ENCODE peak calls at places on chromosomes 1 and 21, in four cellular contexts. F is K562, D is GM12878, Y is HepG2. W is an unnamed sample.

GRCh38 chr1:41939194-41939593 is 20.5 kb upstream of the HIVEP3 start:
- DNase-seq in F (no peak), D (no peak), Y (no peak), W (peak)

GRCh38 chr1:168065511-168065910 is 71.2 kb downstream of the GPR161 start:
- DNase-seq in F (no peak), D (no peak), Y (no peak), W (no peak)

GRCh38 chr1:151461694-151462093 is 2.4 kb upstream of the POGZ start:
- DNase-seq in F (no peak), D (no peak), Y (no peak), W (no peak)

GRCh38 chr1:11749203-11749689 is 12.7 kb upstream of the C1orf167 start:
- DNase-seq in F (peak), D (no peak), Y (peak), W (peak)

GRCh38 chr1:99599678-99600175 is 46.2 kb upstream of the PALMD start:
- DNase-seq in F (peak), D (no peak), Y (peak), W (no peak)

GRCh38 chr1:168121314-168122029 is 15.3 kb downstream of the GPR161 start:
- DNase-seq in F (no peak), D (no peak), Y (no peak), W (no peak)

GRCh38 chr1:100894622-100895539 is at the start of gene EXTL2:
- DNase-seq in F (peak), D (no peak), Y (peak), W (peak)

GRCh38 chr1:30809514-30810263 is 52.1 kb upstream of the LAPTM5 start:
- DNase-seq in F (peak), D (no peak), Y (no peak), W (no peak)

GRCh38 chr1:70499695-70500094 is 88.6 kb downstream of the CTH start:
- DNase-seq in F (no peak), D (no peak), Y (no peak), W (no peak)

GRCh38 chr1:22625262-22625925 is 11.0 kb upstream of the C1QA start:
- DNase-seq in F (no peak), D (no peak), Y (no peak), W (peak)

GRCh38 chr1:182935716-182936115 is 17.2 kb downstream of the SHCBP1L start:
- DNase-seq in F (no peak), D (no peak), Y (no peak), W (no peak)

GRCh38 chr1:167617100-167617949 is 12.7 kb upstream of the RCSD1 start:
- DNase-seq in F (peak), D (peak), Y (no peak), W (no peak)

GRCh38 chr1:18901147-18901951 is 1.0 kb downstream of the ALDH4A1 start:
- DNase-seq in F (no peak), D (no peak), Y (peak), W (no peak)

GRCh38 chr21:29085106-29085752 is 11.8 kb upstream of the CCT8 start:
- DNase-seq in F (no peak), D (no peak), Y (no peak), W (no peak)

GRCh38 chr1:189405419-189405818 is 1072.2 kb downstream of the BRINP3 start:
- DNase-seq in F (no peak), D (no peak), Y (no peak), W (no peak)

GRCh38 chr1:201019321-201019977 is 4.1 kb downstream of the KIF21B start:
- DNase-seq in F (peak), D (peak), Y (peak), W (no peak)

GRCh38 chr1:235902638-235903542 is 36.2 kb upstream of the LYST start:
- DNase-seq in F (no peak), D (no peak), Y (no peak), W (no peak)

GRCh38 chr1:1185101-1185765 is 11.6 kb downstream of the TTLL10 start:
- DNase-seq in F (peak), D (no peak), Y (no peak), W (peak)

GRCh38 chr1:7519181-7519860 is 251.8 kb upstream of the VAMP3 start:
- DNase-seq in F (no peak), D (no peak), Y (no peak), W (no peak)

GRCh38 chr1:213936571-213936970 is 51.2 kb upstream of the PROX1 start:
- DNase-seq in F (no peak), D (no peak), Y (no peak), W (no peak)

GRCh38 chr1:233020441-233020840 is 70.0 kb downstream of the NTPCR start:
- DNase-seq in F (no peak), D (no peak), Y (no peak), W (no peak)

GRCh38 chr1:89360716-89361115 is 3.1 kb upstream of the GBP6 start:
- DNase-seq in F (no peak), D (no peak), Y (no peak), W (no peak)

GRCh38 chr1:36327421-36328087 is 4.1 kb upstream of the EVA1B start:
- DNase-seq in F (no peak), D (no peak), Y (no peak), W (no peak)

GRCh38 chr1:13892671-13893325 is 192.8 kb downstream of the PRDM2 start:
- DNase-seq in F (no peak), D (no peak), Y (no peak), W (peak)

GRCh38 chr1:106615473-106615872 is 441.0 kb upstream of the PRMT6 start:
- DNase-seq in F (no peak), D (no peak), Y (no peak), W (no peak)

GRCh38 chr1:203271018-203271743 is 34.1 kb upstream of the BTG2 start:
- DNase-seq in F (peak), D (no peak), Y (no peak), W (peak)

GRCh38 chr21:32256873-32257620 is 21.8 kb downstream of the MIS18A start:
- DNase-seq in F (no peak), D (no peak), Y (no peak), W (no peak)

GRCh38 chr1:176866011-176866410 is 298.5 kb downstream of the ASTN1 start:
- DNase-seq in F (no peak), D (no peak), Y (no peak), W (no peak)

GRCh38 chr1:167165948-167166702 is 54.6 kb upstream of the POU2F1 start:
- DNase-seq in F (no peak), D (no peak), Y (no peak), W (peak)

GRCh38 chr1:185281245-185281644 is 35.8 kb downstream of the IVNS1ABP start:
- DNase-seq in F (no peak), D (peak), Y (peak), W (no peak)

GRCh38 chr1:85940621-85941306 is 215.8 kb downstream of the COL24A1 start:
- DNase-seq in F (no peak), D (no peak), Y (no peak), W (no peak)

GRCh38 chr21:41932576-41933258 is 21.1 kb downstream of the C2CD2 start:
- DNase-seq in F (peak), D (no peak), Y (peak), W (no peak)

GRCh38 chr1:204432708-204433107 is 21.1 kb upstream of the PPP1R15B start:
- DNase-seq in F (no peak), D (no peak), Y (no peak), W (no peak)

GRCh38 chr1:63871451-63871850 is 97.6 kb downstream of the ROR1 start:
- DNase-seq in F (no peak), D (no peak), Y (no peak), W (no peak)

GRCh38 chr1:59415876-59416275 is 119.0 kb downstream of the FGGY start:
- DNase-seq in F (no peak), D (no peak), Y (no peak), W (no peak)

GRCh38 chr1:222240536-222241181 is 307.2 kb downstream of the HHIPL2 start:
- DNase-seq in F (no peak), D (no peak), Y (no peak), W (no peak)

GRCh38 chr1:169193191-169193850 is 86.8 kb downstream of the ATP1B1 start:
- DNase-seq in F (peak), D (no peak), Y (no peak), W (no peak)

GRCh38 chr1:53291574-53291973 is 36.3 kb downstream of the LRP8 start:
- DNase-seq in F (no peak), D (no peak), Y (no peak), W (no peak)

GRCh38 chr1:18734001-18734400 is 103.4 kb downstream of the PAX7 start:
- DNase-seq in F (no peak), D (no peak), Y (no peak), W (no peak)

GRCh38 chr1:94285026-94285654 is 47.8 kb upstream of the ARHGAP29 start:
- DNase-seq in F (no peak), D (no peak), Y (no peak), W (no peak)

DNA sequence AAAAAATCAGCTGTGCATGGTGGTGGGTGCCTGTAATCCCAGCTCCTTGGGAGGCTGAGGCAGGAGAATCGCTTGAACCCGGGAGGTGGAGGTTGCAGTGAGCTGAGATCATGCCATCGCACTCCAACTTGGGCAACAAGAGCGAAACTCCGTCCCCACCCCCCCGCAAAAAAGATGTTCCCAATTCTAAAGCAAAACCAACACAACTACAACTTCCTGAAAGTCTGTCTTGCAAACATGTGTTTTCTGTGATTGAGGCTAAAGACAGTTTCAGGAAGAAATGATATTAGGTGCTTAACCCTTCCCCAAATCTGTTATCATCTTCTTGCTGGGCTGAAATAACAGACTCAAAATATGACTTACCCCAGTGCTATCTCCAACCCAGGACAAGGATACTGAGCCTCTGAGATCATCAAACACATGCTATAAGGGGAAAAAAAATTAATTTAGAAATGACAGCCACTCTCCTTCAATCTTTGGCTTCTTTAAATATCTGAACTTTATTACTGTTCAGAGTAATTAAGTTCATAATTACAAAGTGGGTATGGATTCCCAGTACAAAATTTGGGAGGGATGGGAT is 28.5 kb downstream of the SORT1 start:
- DNase-seq in F (no peak), D (no peak), Y (no peak), W (no peak)
- TF ChIP-seq ETV6 in F (no peak), D (no peak), Y (no peak), W (no peak)

DNA sequence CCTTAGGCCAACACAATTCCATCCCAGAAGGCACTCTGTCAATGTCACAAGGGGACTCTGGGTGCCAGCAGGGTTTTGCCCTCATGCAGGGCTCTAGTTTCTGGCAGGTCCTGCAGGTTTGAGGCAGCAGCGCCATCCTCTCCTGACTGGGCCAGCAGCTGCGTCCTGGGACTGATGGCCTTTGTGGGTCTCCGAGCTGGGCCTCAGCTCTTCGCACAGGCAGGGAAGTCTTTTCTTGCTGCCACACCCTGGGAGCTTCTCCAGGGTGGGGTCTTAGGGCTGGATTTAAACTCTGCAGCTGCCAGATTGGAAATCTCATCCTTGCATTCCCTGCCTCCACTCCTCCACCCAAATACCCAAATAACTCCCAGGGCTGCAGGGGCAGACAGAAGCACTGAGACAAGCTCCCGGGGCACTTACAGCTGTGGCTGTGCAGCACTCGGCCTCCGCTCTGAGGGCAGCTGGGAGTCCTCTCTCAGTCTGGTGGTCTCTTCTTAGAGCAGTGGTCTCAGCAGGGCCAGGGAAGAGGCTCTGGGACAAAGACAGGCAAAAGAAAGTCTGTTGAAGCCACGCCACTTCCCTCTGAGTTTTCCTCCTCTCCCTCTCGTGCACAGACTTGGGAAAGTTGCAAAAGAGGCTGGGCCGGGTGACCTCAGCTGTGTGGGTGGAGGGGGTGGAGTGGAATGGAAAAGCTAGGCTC is at the start of gene RAB7B:
- DNase-seq in F (no peak), D (no peak), Y (no peak), W (no peak)
- TF ChIP-seq ETV6 in F (no peak), D (no peak), Y (no peak), W (no peak)

DNA sequence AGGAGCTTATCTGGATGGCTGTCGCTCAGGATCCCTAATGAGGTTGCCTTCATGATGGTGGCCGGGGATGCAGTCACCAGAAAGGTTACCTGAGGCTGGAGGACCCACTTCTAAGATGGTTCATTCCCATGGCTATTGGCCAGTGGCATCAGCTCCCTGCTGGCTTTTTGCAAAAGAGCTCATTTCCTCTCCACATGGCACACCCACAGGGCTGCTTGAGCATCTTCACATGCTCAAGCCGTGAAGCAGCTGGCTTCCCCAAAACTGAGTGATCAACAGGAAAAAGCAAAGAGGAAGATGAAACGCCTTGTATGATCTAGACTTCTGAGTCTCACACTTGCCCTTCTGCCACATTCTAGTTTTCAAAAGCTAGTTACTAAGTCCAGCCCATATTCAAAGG is 124.6 kb upstream of the CXADR start:
- DNase-seq in F (no peak), D (no peak), Y (no peak), W (no peak)
- TF ChIP-seq ETV6 in F (no peak), D (no peak), Y (no peak), W (no peak)

GRCh38 chr1:206540044-206540758 is 32.9 kb downstream of the RASSF5 start:
- DNase-seq in F (no peak), D (no peak), Y (no peak), W (no peak)

GRCh38 chr1:206541236-206541833 is 34.0 kb downstream of the RASSF5 start:
- DNase-seq in F (no peak), D (no peak), Y (no peak), W (no peak)

GRCh38 chr1:206545351-206545750 is 38.0 kb downstream of the RASSF5 start:
- DNase-seq in F (no peak), D (no peak), Y (no peak), W (no peak)

GRCh38 chr1:206547104-206547503 is 39.8 kb downstream of the RASSF5 start:
- DNase-seq in F (no peak), D (no peak), Y (no peak), W (no peak)

GRCh38 chr1:206544562-206545257 is 37.4 kb downstream of the RASSF5 start:
- DNase-seq in F (peak), D (no peak), Y (peak), W (peak)
- TF ChIP-seq ETV6 in F (no peak), D (no peak), Y (no peak), W (no peak)

GRCh38 chr1:91201174-91201573 is 179.3 kb upstream of the ZNF644 start:
- DNase-seq in F (no peak), D (no peak), Y (no peak), W (no peak)
- TF ChIP-seq ETV6 in F (no peak), D (no peak), Y (no peak), W (no peak)

GRCh38 chr21:26851109-26851944 is 6.1 kb upstream of the ADAMTS1 start:
- DNase-seq in F (no peak), D (no peak), Y (no peak), W (no peak)
- TF ChIP-seq ETV6 in F (no peak), D (no peak), Y (no peak), W (peak)

W was measured in WTC11.